ENCODE peak calls at places on chromosomes 13 and 19, in six cellular contexts. One of them, this sample, is unnamed.

GRCh38 chr19:5011476-5012238 is 42.7 kb downstream of the KDM4B start:
- DNase-seq in fibroblast of lung: no peak
- DNase-seq in endodermal cell: no peak
- DNase-seq in H1: no peak
- DNase-seq in DND-41: no peak
- DNase-seq in NT2/D1: no peak
- DNase-seq in this sample: no peak

GRCh38 chr13:86608739-86609138 is 809.5 kb upstream of the SLITRK6 start:
- DNase-seq in fibroblast of lung: no peak
- DNase-seq in endodermal cell: no peak
- DNase-seq in H1: no peak
- DNase-seq in DND-41: no peak
- DNase-seq in NT2/D1: no peak
- DNase-seq in this sample: no peak

GRCh38 chr13:66577358-66577757 is 652.8 kb downstream of the PCDH9 start:
- DNase-seq in fibroblast of lung: no peak
- DNase-seq in endodermal cell: no peak
- DNase-seq in H1: no peak
- DNase-seq in DND-41: no peak
- DNase-seq in NT2/D1: no peak
- DNase-seq in this sample: no peak

GRCh38 chr13:24644051-24644450 is 36.2 kb upstream of the ATP12A start:
- DNase-seq in fibroblast of lung: peak
- DNase-seq in endodermal cell: no peak
- DNase-seq in H1: no peak
- DNase-seq in DND-41: no peak
- DNase-seq in NT2/D1: no peak
- DNase-seq in this sample: no peak

GRCh38 chr13:41658057-41658642 is 200.8 kb downstream of the RGCC start:
- DNase-seq in fibroblast of lung: peak
- DNase-seq in endodermal cell: no peak
- DNase-seq in H1: no peak
- DNase-seq in DND-41: no peak
- DNase-seq in NT2/D1: no peak
- DNase-seq in this sample: no peak

GRCh38 chr13:112806761-112807652 is 117.2 kb downstream of the ATP11A start:
- DNase-seq in fibroblast of lung: peak
- DNase-seq in endodermal cell: no peak
- DNase-seq in H1: no peak
- DNase-seq in DND-41: no peak
- DNase-seq in NT2/D1: no peak
- DNase-seq in this sample: no peak

GRCh38 chr13:34021619-34022018 is 203.7 kb downstream of the RFC3 start:
- DNase-seq in fibroblast of lung: no peak
- DNase-seq in endodermal cell: no peak
- DNase-seq in H1: no peak
- DNase-seq in DND-41: no peak
- DNase-seq in NT2/D1: no peak
- DNase-seq in this sample: no peak

GRCh38 chr13:113970810-113971470 is 2.9 kb downstream of the C13orf46 start:
- DNase-seq in fibroblast of lung: peak
- DNase-seq in endodermal cell: peak
- DNase-seq in H1: no peak
- DNase-seq in DND-41: no peak
- DNase-seq in NT2/D1: no peak
- DNase-seq in this sample: peak

GRCh38 chr13:66076417-66076816 is 1153.7 kb downstream of the PCDH9 start:
- DNase-seq in fibroblast of lung: peak
- DNase-seq in endodermal cell: no peak
- DNase-seq in H1: no peak
- DNase-seq in DND-41: no peak
- DNase-seq in NT2/D1: no peak
- DNase-seq in this sample: no peak

GRCh38 chr13:44061876-44062275 is 182.2 kb downstream of the LACC1 start:
- DNase-seq in fibroblast of lung: no peak
- DNase-seq in endodermal cell: no peak
- DNase-seq in H1: no peak
- DNase-seq in DND-41: no peak
- DNase-seq in NT2/D1: no peak
- DNase-seq in this sample: no peak

GRCh38 chr19:4197625-4198466 is 15.4 kb downstream of the ANKRD24 start:
- DNase-seq in fibroblast of lung: no peak
- DNase-seq in endodermal cell: peak
- DNase-seq in H1: no peak
- DNase-seq in DND-41: no peak
- DNase-seq in NT2/D1: no peak
- DNase-seq in this sample: no peak

GRCh38 chr19:10517361-10517759 is at the start of gene S1PR5:
- DNase-seq in fibroblast of lung: no peak
- DNase-seq in endodermal cell: peak
- DNase-seq in H1: no peak
- DNase-seq in DND-41: no peak
- DNase-seq in NT2/D1: no peak
- DNase-seq in this sample: no peak

GRCh38 chr13:27952931-27953670 is 16.0 kb downstream of the CDX2 start:
- DNase-seq in fibroblast of lung: no peak
- DNase-seq in endodermal cell: peak
- DNase-seq in H1: no peak
- DNase-seq in DND-41: no peak
- DNase-seq in NT2/D1: no peak
- DNase-seq in this sample: peak

GRCh38 chr13:70237131-70237530 is 128.9 kb upstream of the KLHL1 start:
- DNase-seq in fibroblast of lung: no peak
- DNase-seq in endodermal cell: no peak
- DNase-seq in H1: no peak
- DNase-seq in DND-41: no peak
- DNase-seq in NT2/D1: no peak
- DNase-seq in this sample: no peak

GRCh38 chr19:30390356-30390988 is 18.3 kb downstream of the ZNF536 start:
- DNase-seq in fibroblast of lung: no peak
- DNase-seq in endodermal cell: peak
- DNase-seq in H1: no peak
- DNase-seq in DND-41: no peak
- DNase-seq in NT2/D1: no peak
- DNase-seq in this sample: no peak

GRCh38 chr13:25733696-25734435 is 317.9 kb downstream of the SHISA2 start:
- DNase-seq in fibroblast of lung: no peak
- DNase-seq in endodermal cell: no peak
- DNase-seq in H1: no peak
- DNase-seq in DND-41: peak
- DNase-seq in NT2/D1: no peak
- DNase-seq in this sample: no peak

GRCh38 chr13:80862466-80862865 is 521.5 kb upstream of the SPRY2 start:
- DNase-seq in fibroblast of lung: peak
- DNase-seq in endodermal cell: no peak
- DNase-seq in H1: no peak
- DNase-seq in DND-41: no peak
- DNase-seq in NT2/D1: no peak
- DNase-seq in this sample: no peak

GRCh38 chr13:33322474-33322827 is 36.9 kb upstream of the STARD13 start:
- DNase-seq in fibroblast of lung: peak
- DNase-seq in endodermal cell: no peak
- DNase-seq in H1: no peak
- DNase-seq in DND-41: no peak
- DNase-seq in NT2/D1: no peak
- DNase-seq in this sample: no peak

GRCh38 chr19:9155591-9155990 is 15.4 kb downstream of the ZNF317 start:
- DNase-seq in fibroblast of lung: no peak
- DNase-seq in endodermal cell: no peak
- DNase-seq in H1: no peak
- DNase-seq in DND-41: no peak
- DNase-seq in NT2/D1: no peak
- DNase-seq in this sample: no peak

GRCh38 chr13:114115191-114115671 is 17.2 kb downstream of the RASA3 start:
- DNase-seq in fibroblast of lung: peak
- DNase-seq in endodermal cell: peak
- DNase-seq in H1: no peak
- DNase-seq in DND-41: no peak
- DNase-seq in NT2/D1: no peak
- DNase-seq in this sample: peak

GRCh38 chr13:113933901-113934300 is 40.0 kb downstream of the C13orf46 start:
- DNase-seq in fibroblast of lung: no peak
- DNase-seq in endodermal cell: no peak
- DNase-seq in H1: no peak
- DNase-seq in DND-41: no peak
- DNase-seq in NT2/D1: no peak
- DNase-seq in this sample: no peak

GRCh38 chr13:73428137-73428536 is 369.3 kb downstream of the KLF5 start:
- DNase-seq in fibroblast of lung: peak
- DNase-seq in endodermal cell: no peak
- DNase-seq in H1: no peak
- DNase-seq in DND-41: no peak
- DNase-seq in NT2/D1: no peak
- DNase-seq in this sample: no peak

GRCh38 chr13:38630780-38631179 is 56.1 kb upstream of the FREM2 start:
- DNase-seq in fibroblast of lung: peak
- DNase-seq in endodermal cell: no peak
- DNase-seq in H1: no peak
- DNase-seq in DND-41: no peak
- DNase-seq in NT2/D1: no peak
- DNase-seq in this sample: no peak

GRCh38 chr19:4555657-4556561 is 3.6 kb downstream of the SEMA6B start:
- DNase-seq in fibroblast of lung: no peak
- DNase-seq in endodermal cell: peak
- DNase-seq in H1: no peak
- DNase-seq in DND-41: peak
- DNase-seq in NT2/D1: no peak
- DNase-seq in this sample: peak

GRCh38 chr19:10112037-10112751 is 701 bp downstream of the P2RY11 start:
- DNase-seq in fibroblast of lung: no peak
- DNase-seq in endodermal cell: no peak
- DNase-seq in H1: no peak
- DNase-seq in DND-41: no peak
- DNase-seq in NT2/D1: no peak
- DNase-seq in this sample: no peak

GRCh38 chr19:31979949-31980670 is 365.3 kb upstream of the ZNF507 start:
- DNase-seq in fibroblast of lung: no peak
- DNase-seq in endodermal cell: peak
- DNase-seq in H1: no peak
- DNase-seq in DND-41: no peak
- DNase-seq in NT2/D1: no peak
- DNase-seq in this sample: no peak

GRCh38 chr19:19696386-19696785 is 27.7 kb downstream of the ZNF101 start:
- DNase-seq in fibroblast of lung: no peak
- DNase-seq in endodermal cell: no peak
- DNase-seq in H1: peak
- DNase-seq in DND-41: no peak
- DNase-seq in NT2/D1: no peak
- DNase-seq in this sample: no peak

GRCh38 chr19:7829561-7830271 is at the start of gene EVI5L:
- DNase-seq in fibroblast of lung: peak
- DNase-seq in endodermal cell: peak
- DNase-seq in H1: peak
- DNase-seq in DND-41: peak
- DNase-seq in NT2/D1: peak
- DNase-seq in this sample: peak

GRCh38 chr13:81305928-81306327 is 965.0 kb upstream of the SPRY2 start:
- DNase-seq in fibroblast of lung: no peak
- DNase-seq in endodermal cell: no peak
- DNase-seq in H1: no peak
- DNase-seq in DND-41: no peak
- DNase-seq in NT2/D1: no peak
- DNase-seq in this sample: no peak

GRCh38 chr19:14097532-14098151 is 7.1 kb upstream of the SAMD1 start:
- DNase-seq in fibroblast of lung: no peak
- DNase-seq in endodermal cell: peak
- DNase-seq in H1: no peak
- DNase-seq in DND-41: no peak
- DNase-seq in NT2/D1: no peak
- DNase-seq in this sample: no peak

GRCh38 chr13:35684432-35684831 is 207.9 kb upstream of the MAB21L1 start:
- DNase-seq in fibroblast of lung: no peak
- DNase-seq in endodermal cell: no peak
- DNase-seq in H1: no peak
- DNase-seq in DND-41: no peak
- DNase-seq in NT2/D1: no peak
- DNase-seq in this sample: no peak

GRCh38 chr19:35715981-35716734 is 1.6 kb upstream of the KMT2B start:
- DNase-seq in fibroblast of lung: no peak
- DNase-seq in endodermal cell: no peak
- DNase-seq in H1: no peak
- DNase-seq in DND-41: no peak
- DNase-seq in NT2/D1: no peak
- DNase-seq in this sample: peak

GRCh38 chr13:93496985-93497673 is 270.5 kb downstream of the GPC6 start:
- DNase-seq in fibroblast of lung: peak
- DNase-seq in endodermal cell: no peak
- DNase-seq in H1: no peak
- DNase-seq in DND-41: no peak
- DNase-seq in NT2/D1: no peak
- DNase-seq in this sample: no peak

GRCh38 chr13:50626031-50626643 is 217.4 kb downstream of the DLEU7 start:
- DNase-seq in fibroblast of lung: peak
- DNase-seq in endodermal cell: no peak
- DNase-seq in H1: no peak
- DNase-seq in DND-41: no peak
- DNase-seq in NT2/D1: no peak
- DNase-seq in this sample: no peak

GRCh38 chr19:6273701-6274601 is 5.8 kb downstream of the MLLT1 start:
- DNase-seq in fibroblast of lung: peak
- DNase-seq in endodermal cell: no peak
- DNase-seq in H1: no peak
- DNase-seq in DND-41: no peak
- DNase-seq in NT2/D1: no peak
- DNase-seq in this sample: peak
- H3K9ac ChIP-seq in fibroblast of lung: peak
- H3K9ac ChIP-seq in endodermal cell: no peak
- H3K9ac ChIP-seq in H1: no peak
- H3K9ac ChIP-seq in DND-41: no peak
- H3K9ac ChIP-seq in NT2/D1: peak
- H3K9ac ChIP-seq in this sample: peak

GRCh38 chr19:48695743-48696352 is at the start of gene FUT2:
- DNase-seq in fibroblast of lung: no peak
- DNase-seq in endodermal cell: peak
- DNase-seq in H1: no peak
- DNase-seq in DND-41: no peak
- DNase-seq in NT2/D1: no peak
- DNase-seq in this sample: peak
- H3K9ac ChIP-seq in fibroblast of lung: peak
- H3K9ac ChIP-seq in endodermal cell: peak
- H3K9ac ChIP-seq in H1: no peak
- H3K9ac ChIP-seq in DND-41: no peak
- H3K9ac ChIP-seq in NT2/D1: peak
- H3K9ac ChIP-seq in this sample: peak

GRCh38 chr19:12984143-12984627 is 11.1 kb upstream of the NFIX start:
- DNase-seq in fibroblast of lung: no peak
- DNase-seq in endodermal cell: no peak
- DNase-seq in H1: no peak
- DNase-seq in DND-41: no peak
- DNase-seq in NT2/D1: no peak
- DNase-seq in this sample: no peak
- H3K9ac ChIP-seq in fibroblast of lung: no peak
- H3K9ac ChIP-seq in endodermal cell: no peak
- H3K9ac ChIP-seq in H1: no peak
- H3K9ac ChIP-seq in DND-41: no peak
- H3K9ac ChIP-seq in NT2/D1: no peak
- H3K9ac ChIP-seq in this sample: peak

DNA sequence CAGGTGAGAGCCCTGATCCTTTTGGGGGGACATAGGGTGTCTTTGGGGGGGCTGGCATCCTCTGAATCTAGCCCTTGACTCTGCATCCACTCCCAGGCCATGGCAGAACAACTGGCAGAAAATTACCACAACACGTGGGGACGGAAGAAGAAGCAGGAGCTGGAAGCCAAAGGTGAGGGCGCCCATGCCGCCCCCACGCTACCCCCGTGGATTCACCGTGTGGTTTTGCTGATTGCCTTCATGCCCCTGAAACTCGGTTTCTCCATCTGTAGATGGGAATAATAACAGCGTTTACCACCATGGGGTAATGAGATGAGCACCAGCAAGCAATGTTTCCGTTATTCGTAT is 72.9 kb downstream of the RYR1 start:
- DNase-seq in fibroblast of lung: no peak
- DNase-seq in endodermal cell: no peak
- DNase-seq in H1: no peak
- DNase-seq in DND-41: no peak
- DNase-seq in NT2/D1: no peak
- DNase-seq in this sample: no peak
- H3K9ac ChIP-seq in fibroblast of lung: no peak
- H3K9ac ChIP-seq in endodermal cell: no peak
- H3K9ac ChIP-seq in H1: no peak
- H3K9ac ChIP-seq in DND-41: no peak
- H3K9ac ChIP-seq in NT2/D1: peak
- H3K9ac ChIP-seq in this sample: no peak

This sample was measured in colonic mucosa.